ENCODE peak calls at places on chromosomes 12 and 14, in nine cellular contexts. K, U, B, H, I, T, Y, J and F are unnamed samples.

GRCh38 chr14:88870777-88871176 is 46.3 kb downstream of the TTC8 start:
- DNase-seq in H (no peak), Y (no peak), U (no peak), B (no peak), I (no peak), K (no peak), T (no peak), J (no peak), F (no peak)

GRCh38 chr12:100267603-100268281 is 765 bp downstream of the SCYL2 start:
- DNase-seq in T (peak; percentile 51), B (peak; percentile 45), I (no peak), K (peak; percentile 35), H (peak; percentile 41), Y (no peak), U (no peak), J (no peak), F (no peak)

GRCh38 chr12:3135522-3136461 is 58.6 kb downstream of the TSPAN9 start:
- DNase-seq in I (no peak), K (no peak), Y (no peak), J (no peak), T (peak; percentile 46), B (peak; percentile 79), H (peak; percentile 50), U (peak; percentile 43), F (peak; percentile 61)

GRCh38 chr12:56189918-56190694 is 823 bp upstream of the SMARCC2 start:
- DNase-seq in H (peak; percentile 90), U (peak; percentile 53), K (peak; percentile 84), Y (peak; percentile 70), B (peak; percentile 86), J (peak; percentile 74), I (peak; percentile 51), T (peak; percentile 57), F (peak; percentile 90)

GRCh38 chr14:99995700-99996356 is 69.4 kb upstream of the EVL start:
- DNase-seq in J (no peak), B (peak; percentile 74), U (no peak), K (peak; percentile 67), Y (peak; percentile 44), H (peak; percentile 80), I (peak; percentile 33), T (no peak), F (peak; percentile 54)

GRCh38 chr14:99672506-99673327 is 11.4 kb upstream of the CYP46A1 start:
- DNase-seq in J (no peak), K (no peak), Y (no peak), T (no peak), H (no peak), I (no peak), B (no peak), U (no peak), F (no peak)

GRCh38 chr12:50558970-50559369 is 54.2 kb downstream of the DIP2B start:
- DNase-seq in J (no peak), K (no peak), Y (no peak), U (no peak), H (no peak), B (no peak), T (no peak), I (no peak), F (no peak)

GRCh38 chr14:69333791-69334337 is 64.2 kb downstream of the ERH start:
- DNase-seq in T (no peak), U (no peak), B (no peak), H (no peak), K (no peak), Y (no peak), J (no peak), I (no peak), F (no peak)

GRCh38 chr12:89756638-89757321 is 48.1 kb upstream of the ATP2B1 start:
- DNase-seq in I (no peak), K (no peak), B (peak; percentile 98), T (peak; percentile 98), Y (no peak), U (no peak), H (no peak), J (no peak), F (peak; percentile 89)

GRCh38 chr12:52518574-52519469 is 1.4 kb downstream of the KRT5 start:
- DNase-seq in H (no peak), I (no peak), T (no peak), U (no peak), Y (no peak), K (peak; percentile 19), J (no peak), B (peak; percentile 44), F (no peak)

GRCh38 chr14:50396636-50397460 is at the start of gene CDKL1:
- DNase-seq in U (no peak), Y (peak; percentile 66), J (peak; percentile 83), B (peak; percentile 67), T (peak; percentile 69), I (no peak), H (peak; percentile 81), K (peak; percentile 63), F (no peak)

GRCh38 chr14:85317491-85318021 is 212.4 kb upstream of the FLRT2 start:
- DNase-seq in B (peak; percentile 54), I (no peak), Y (no peak), U (no peak), K (no peak), T (peak; percentile 62), H (no peak), J (no peak), F (no peak)

GRCh38 chr12:81644503-81644902 is 114.6 kb downstream of the PPFIA2 start:
- DNase-seq in Y (no peak), I (no peak), B (peak; percentile 58), U (peak; percentile 44), K (no peak), J (no peak), H (no peak), T (peak; percentile 42), F (peak; percentile 33)

GRCh38 chr12:1220127-1221092 is 229.4 kb downstream of the ERC1 start:
- DNase-seq in J (no peak), B (peak; percentile 13), U (peak; percentile 84), K (no peak), H (peak; percentile 63), T (no peak), Y (no peak), I (no peak), F (no peak)

GRCh38 chr12:49470986-49471385 is 67.8 kb upstream of the KCNH3 start:
- DNase-seq in H (no peak), K (no peak), T (no peak), B (peak; percentile 27), I (no peak), J (no peak), U (no peak), Y (no peak), F (no peak)

DNA sequence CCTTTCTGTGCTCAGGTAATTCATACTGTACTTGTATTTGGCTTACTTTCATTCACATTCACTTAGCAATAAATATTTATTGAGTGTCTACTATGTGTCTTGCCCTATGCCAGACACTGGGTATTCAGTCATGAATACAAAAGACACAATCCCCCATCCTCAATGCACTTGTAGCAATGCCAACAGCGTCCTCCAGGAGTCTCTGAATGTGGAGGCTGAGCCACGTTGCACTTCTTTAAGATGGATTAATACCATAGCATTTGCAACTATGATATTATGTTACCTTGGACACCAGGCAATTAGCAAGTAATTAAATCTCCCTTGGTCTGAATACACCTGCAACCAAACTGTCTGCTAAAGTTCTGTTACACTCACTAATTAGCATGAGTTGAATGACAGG is 58.8 kb downstream of the OTX2 start:
- DNase-seq in T (no peak), Y (no peak), I (no peak), H (no peak), K (no peak), U (no peak), J (no peak), B (no peak), F (no peak)
- TF ChIP-seq CTCF in T (no peak), Y (no peak), I (no peak), H (no peak), K (no peak), U (no peak), J (no peak), B (no peak), F (peak; percentile 42)

GRCh38 chr14:52073251-52073650 is 4.4 kb upstream of the NID2 start:
- DNase-seq in I (no peak), K (no peak), Y (no peak), J (no peak), U (no peak), T (no peak), B (no peak), H (no peak), F (no peak)

GRCh38 chr14:52068741-52069616 is at the start of gene NID2:
- DNase-seq in U (no peak), J (no peak), B (peak; percentile 51), K (peak; percentile 64), Y (peak; percentile 65), T (peak; percentile 84), H (peak; percentile 81), I (no peak), F (no peak)

GRCh38 chr14:52069617-52070431 is 965 bp upstream of the NID2 start:
- DNase-seq in I (no peak), Y (no peak), H (peak; percentile 22), T (peak; percentile 67), K (no peak), B (no peak), J (no peak), U (no peak), F (no peak)

GRCh38 chr14:52072266-52072780 is 3.5 kb upstream of the NID2 start:
- DNase-seq in Y (no peak), I (no peak), B (no peak), J (no peak), H (no peak), T (no peak), K (no peak), U (no peak), F (no peak)

GRCh38 chr14:52071675-52072074 is 2.8 kb upstream of the NID2 start:
- DNase-seq in Y (no peak), K (no peak), I (no peak), B (no peak), U (no peak), H (no peak), J (no peak), T (peak; percentile 29), F (no peak)
- TF ChIP-seq CTCF in Y (peak; percentile 11), K (no peak), I (no peak), B (no peak), U (no peak), H (no peak), J (no peak), T (peak; percentile 28), F (peak; percentile 24)

DNA sequence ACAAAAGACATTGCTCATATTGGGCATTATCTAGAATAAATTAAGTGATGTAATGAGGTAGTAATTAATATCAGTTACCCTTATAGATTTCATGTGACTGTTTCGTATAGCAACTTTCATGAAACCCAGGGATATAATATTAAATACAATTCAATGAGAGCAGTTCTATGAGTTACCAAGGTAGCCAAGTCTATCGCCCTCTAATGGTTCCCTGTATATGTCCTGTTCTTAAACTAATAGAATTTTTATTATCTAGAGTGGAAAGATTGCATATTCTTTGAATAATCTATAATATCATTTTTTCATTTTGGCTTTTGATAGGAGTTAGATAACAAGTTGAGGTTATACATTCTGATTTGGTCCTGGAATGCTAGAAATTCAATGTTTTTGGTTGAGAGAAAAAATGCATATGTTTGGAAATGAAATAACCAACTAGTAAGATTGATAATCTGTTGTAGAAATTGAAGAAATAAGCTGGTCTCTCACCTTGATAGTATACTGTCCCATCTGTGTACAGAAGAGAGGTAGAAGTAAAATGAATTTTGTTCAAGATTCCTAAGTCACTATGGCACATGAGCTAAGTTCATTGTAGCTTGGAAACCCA is 59.7 kb downstream of the SCFD1 start:
- DNase-seq in J (no peak), Y (no peak), I (no peak), H (no peak), U (no peak), T (no peak), B (peak; percentile 26), K (no peak), F (peak; percentile 27)
- TF ChIP-seq CTCF in J (peak; percentile 86), Y (no peak), I (peak; percentile 36), H (peak; percentile 26), U (no peak), T (peak; percentile 27), B (peak; percentile 51), K (no peak), F (peak; percentile 26)

GRCh38 chr12:104653730-104654328 is 197.1 kb downstream of the CHST11 start:
- DNase-seq in Y (no peak), H (no peak), J (no peak), T (no peak), U (no peak), K (no peak), B (no peak), I (no peak), F (no peak)
- TF ChIP-seq CTCF in Y (peak; percentile 15), H (no peak), J (peak; percentile 31), T (peak; percentile 22), U (no peak), K (no peak), B (peak; percentile 35), I (peak; percentile 40), F (peak; percentile 23)